ENCODE peak calls at places on chromosomes 1 and 21, in seven cellular contexts. Q is NCI-H1105 treated with DMSO at 0.1 percent for 48 hours; Z is activated T-cell treated with anti-CD3 and anti-CD28 coated beads, Interleukin-2, amount 50 U/mL, for 72 hours; H is caudate nucleus; Y is NCI-H2171; T is left cardiac atrium; W is fibroblast of mammary gland. R is an unnamed sample.

GRCh38 chr1:30742963-30743559 is 14.5 kb downstream of the LAPTM5 start:
- DNase-seq in H (no peak), Y (no peak), Q (no peak), T (no peak), W (no peak), Z (no peak), R (no peak)

GRCh38 chr1:103960710-103961109 is 211.0 kb downstream of the AMY1C start:
- DNase-seq in T (no peak), Y (no peak), W (no peak), H (no peak), Q (no peak), Z (no peak), R (no peak)

GRCh38 chr1:181088079-181089016 is at the start of gene IER5:
- DNase-seq in Y (peak), W (peak), Q (peak), Z (peak), H (peak), T (peak), R (peak)

GRCh38 chr1:226186124-226187018 is at the start of gene ACBD3:
- DNase-seq in T (peak), W (peak), Q (peak), Y (peak), Z (peak), H (peak), R (peak)

GRCh38 chr21:31072486-31072885 is 34.2 kb upstream of the KRTAP19-8 start:
- DNase-seq in Q (no peak), Y (no peak), T (no peak), W (no peak), H (no peak), Z (no peak), R (no peak)

GRCh38 chr21:35508389-35508888 is 459.3 kb upstream of the RUNX1 start:
- DNase-seq in H (peak), Z (peak), Y (no peak), T (peak), Q (no peak), W (peak), R (peak)

GRCh38 chr1:226086776-226087175 is 24.3 kb downstream of the H3-3A start:
- DNase-seq in W (no peak), Z (no peak), Q (no peak), T (peak), Y (peak), H (no peak), R (no peak)

GRCh38 chr1:181676269-181676668 is 193.0 kb downstream of the CACNA1E start:
- DNase-seq in H (peak), Y (no peak), T (no peak), Z (peak), Q (peak), W (peak), R (no peak)

GRCh38 chr1:85276290-85277026 is at the start of gene BCL10:
- DNase-seq in H (peak), Z (peak), Y (peak), W (peak), T (peak), Q (peak), R (peak)

GRCh38 chr1:14435368-14436023 is 163.0 kb upstream of the KAZN start:
- DNase-seq in Y (no peak), Z (no peak), T (no peak), W (no peak), H (no peak), Q (no peak), R (no peak)

GRCh38 chr1:177932123-177932522 is 37.7 kb downstream of the SEC16B start:
- DNase-seq in Q (no peak), W (no peak), T (no peak), Z (no peak), Y (no peak), H (no peak), R (no peak)

R was measured in stimulated activated naive CD8-positive, alpha-beta T cell treated with anti-CD3 and anti-CD28 coated beads, Interleukin-15, Interleukin-2, amounts not matched to agents 100 U/mL and 50 U/mL, for 24 hours.